ENCODE peak calls at places on chromosome 22, in six cellular contexts. F is fibroblast of the conjunctiva, S is mesendoderm, K is tibial nerve, W is uterus, Q is NCI-H1092. Z is an unnamed sample.

GRCh38 chr22:44616461-44616860 is 85.5 kb upstream of the PRR5 start:
- DNase-seq in F (no peak), S (no peak), K (no peak), W (no peak), Q (no peak), Z (no peak)

GRCh38 chr22:48659393-48659792 is 1168.3 kb downstream of the BRD1 start:
- DNase-seq in F (no peak), S (no peak), K (no peak), W (no peak), Q (no peak), Z (no peak)

GRCh38 chr22:44617828-44618227 is 84.2 kb upstream of the PRR5 start:
- DNase-seq in F (no peak), S (no peak), K (no peak), W (no peak), Q (no peak), Z (no peak)

GRCh38 chr22:37659066-37659896 is 758 bp downstream of the PDXP start:
- DNase-seq in F (no peak), S (no peak), K (no peak), W (no peak), Q (no peak), Z (no peak)

GRCh38 chr22:35711336-35711735 is 6.3 kb upstream of the APOL5 start:
- DNase-seq in F (no peak), S (no peak), K (no peak), W (no peak), Q (no peak), Z (no peak)

GRCh38 chr22:19713228-19713627 is 1.1 kb upstream of the SEPTIN5 start:
- DNase-seq in F (no peak), S (no peak), K (no peak), W (no peak), Q (no peak), Z (no peak)

GRCh38 chr22:27796829-27797792 is 4.4 kb downstream of the MN1 start:
- DNase-seq in F (no peak), S (no peak), K (no peak), W (no peak), Q (no peak), Z (no peak)

GRCh38 chr22:17884951-17885350 is 110.7 kb upstream of the BID start:
- DNase-seq in F (no peak), S (no peak), K (no peak), W (no peak), Q (no peak), Z (no peak)

GRCh38 chr22:35354068-35354467 is 26.8 kb upstream of the HMOX1 start:
- DNase-seq in F (no peak), S (no peak), K (no peak), W (no peak), Q (no peak), Z (no peak)

GRCh38 chr22:37639070-37639760 is at the start of gene SH3BP1:
- DNase-seq in F (no peak), S (peak; percentile 87), K (no peak), W (peak; percentile 71), Q (peak; percentile 5), Z (no peak)

GRCh38 chr22:46754110-46754799 is 8.2 kb upstream of the TBC1D22A start:
- DNase-seq in F (peak; percentile 86), S (no peak), K (peak; percentile 83), W (peak; percentile 82), Q (no peak), Z (no peak)

GRCh38 chr22:22452211-22452610 is 56.3 kb downstream of the ZNF280B start:
- DNase-seq in F (no peak), S (no peak), K (no peak), W (no peak), Q (no peak), Z (no peak)

GRCh38 chr22:17441326-17441725 is 72.1 kb downstream of the CECR2 start:
- DNase-seq in F (no peak), S (no peak), K (no peak), W (no peak), Q (no peak), Z (no peak)

GRCh38 chr22:41532908-41533825 is 11.1 kb downstream of the POLR3H start:
- DNase-seq in F (peak; percentile 44), S (peak; percentile 82), K (peak; percentile 59), W (peak; percentile 75), Q (peak; percentile 33), Z (no peak)

GRCh38 chr22:32144875-32145274 is 14.2 kb downstream of the C22orf42 start:
- DNase-seq in F (no peak), S (no peak), K (no peak), W (no peak), Q (no peak), Z (no peak)

GRCh38 chr22:21858025-21858764 is 9.2 kb downstream of the MAPK1 start:
- DNase-seq in F (no peak), S (no peak), K (no peak), W (no peak), Q (no peak), Z (no peak)

GRCh38 chr22:41021655-41022454 is 70.5 kb upstream of the EP300 start:
- DNase-seq in F (peak; percentile 26), S (peak; percentile 73), K (peak; percentile 63), W (peak; percentile 82), Q (no peak), Z (no peak)

GRCh38 chr22:38107692-38108515 is 2.6 kb downstream of the BAIAP2L2 start:
- DNase-seq in F (no peak), S (no peak), K (no peak), W (no peak), Q (no peak), Z (peak; percentile 53)

GRCh38 chr22:47452184-47452583 is 689.7 kb downstream of the TBC1D22A start:
- DNase-seq in F (no peak), S (peak; percentile 1), K (no peak), W (no peak), Q (no peak), Z (no peak)

GRCh38 chr22:47795477-47796127 is 1033.2 kb downstream of the TBC1D22A start:
- DNase-seq in F (no peak), S (peak; percentile 48), K (no peak), W (no peak), Q (no peak), Z (no peak)

Z was measured in NCI-H446 treated with DMSO at 0.1 percent for 48 hours.